ENCODE peak calls at places on chromosomes 2 and 18, in ten cellular contexts. One of them, this sample, is unnamed.
A peak's percentile ranks its signal among the peaks of the same experiment; 100 is the strongest.

GRCh38 chr2:131030478-131030971 is 62.7 kb downstream of the FAM168B start:
- DNase-seq in H1: no peak
- DNase-seq in pancreas: no peak
- DNase-seq in HFFc6: no peak
- DNase-seq in right atrium auricular region: peak; percentile 56
- DNase-seq in CD4-positive, alpha-beta T cell: no peak
- DNase-seq in HepG2: no peak
- DNase-seq in IMR-90: no peak
- DNase-seq in fibroblast of mammary gland: no peak
- DNase-seq in neural progenitor cell: no peak
- DNase-seq in this sample: no peak

GRCh38 chr2:71831208-71831577 is 316.5 kb downstream of the CYP26B1 start:
- DNase-seq in neural progenitor cell: no peak
- DNase-seq in H1: no peak
- DNase-seq in fibroblast of mammary gland: peak; percentile 76
- DNase-seq in IMR-90: peak; percentile 80
- DNase-seq in HepG2: no peak
- DNase-seq in CD4-positive, alpha-beta T cell: no peak
- DNase-seq in pancreas: no peak
- DNase-seq in right atrium auricular region: peak; percentile 67
- DNase-seq in HFFc6: peak; percentile 93
- DNase-seq in this sample: no peak

GRCh38 chr2:162210385-162210784 is 32.9 kb downstream of the FAP start:
- DNase-seq in neural progenitor cell: no peak
- DNase-seq in IMR-90: peak; percentile 82
- DNase-seq in pancreas: no peak
- DNase-seq in HepG2: no peak
- DNase-seq in CD4-positive, alpha-beta T cell: no peak
- DNase-seq in H1: no peak
- DNase-seq in right atrium auricular region: no peak
- DNase-seq in HFFc6: no peak
- DNase-seq in fibroblast of mammary gland: peak; percentile 53
- DNase-seq in this sample: no peak

GRCh38 chr2:64273524-64274398 is 129.5 kb upstream of the PELI1 start:
- DNase-seq in HFFc6: peak; percentile 91
- DNase-seq in fibroblast of mammary gland: peak; percentile 97
- DNase-seq in right atrium auricular region: peak; percentile 76
- DNase-seq in H1: no peak
- DNase-seq in HepG2: peak; percentile 25
- DNase-seq in neural progenitor cell: no peak
- DNase-seq in pancreas: no peak
- DNase-seq in CD4-positive, alpha-beta T cell: no peak
- DNase-seq in IMR-90: peak; percentile 89
- DNase-seq in this sample: no peak

GRCh38 chr2:82968381-82968780 is 1490.7 kb downstream of the SUCLG1 start:
- DNase-seq in IMR-90: no peak
- DNase-seq in pancreas: no peak
- DNase-seq in HepG2: no peak
- DNase-seq in H1: no peak
- DNase-seq in right atrium auricular region: no peak
- DNase-seq in neural progenitor cell: no peak
- DNase-seq in HFFc6: peak; percentile 2
- DNase-seq in CD4-positive, alpha-beta T cell: no peak
- DNase-seq in fibroblast of mammary gland: no peak
- DNase-seq in this sample: no peak

GRCh38 chr2:21395366-21395765 is 271.6 kb downstream of the TDRD15 start:
- DNase-seq in HFFc6: no peak
- DNase-seq in pancreas: no peak
- DNase-seq in right atrium auricular region: no peak
- DNase-seq in CD4-positive, alpha-beta T cell: no peak
- DNase-seq in IMR-90: no peak
- DNase-seq in HepG2: peak; percentile 35
- DNase-seq in fibroblast of mammary gland: no peak
- DNase-seq in H1: no peak
- DNase-seq in neural progenitor cell: no peak
- DNase-seq in this sample: peak; percentile 6

GRCh38 chr18:70047931-70048603 is 100.4 kb upstream of the CD226 start:
- DNase-seq in HepG2: no peak
- DNase-seq in pancreas: no peak
- DNase-seq in HFFc6: peak; percentile 41
- DNase-seq in IMR-90: peak; percentile 36
- DNase-seq in CD4-positive, alpha-beta T cell: no peak
- DNase-seq in right atrium auricular region: no peak
- DNase-seq in fibroblast of mammary gland: peak; percentile 80
- DNase-seq in neural progenitor cell: no peak
- DNase-seq in H1: no peak
- DNase-seq in this sample: no peak

GRCh38 chr18:61797691-61798590 is 94.9 kb downstream of the RNF152 start:
- DNase-seq in H1: no peak
- DNase-seq in CD4-positive, alpha-beta T cell: no peak
- DNase-seq in neural progenitor cell: no peak
- DNase-seq in IMR-90: no peak
- DNase-seq in HepG2: no peak
- DNase-seq in HFFc6: no peak
- DNase-seq in right atrium auricular region: no peak
- DNase-seq in pancreas: no peak
- DNase-seq in fibroblast of mammary gland: no peak
- DNase-seq in this sample: no peak

GRCh38 chr2:88350262-88350640 is 102.2 kb downstream of the FOXI3 start:
- DNase-seq in neural progenitor cell: peak; percentile 22
- DNase-seq in pancreas: peak; percentile 55
- DNase-seq in H1: no peak
- DNase-seq in IMR-90: no peak
- DNase-seq in CD4-positive, alpha-beta T cell: no peak
- DNase-seq in right atrium auricular region: no peak
- DNase-seq in fibroblast of mammary gland: no peak
- DNase-seq in HepG2: no peak
- DNase-seq in HFFc6: no peak
- DNase-seq in this sample: no peak

GRCh38 chr2:88345842-88346241 is 106.7 kb downstream of the FOXI3 start:
- DNase-seq in right atrium auricular region: no peak
- DNase-seq in HFFc6: no peak
- DNase-seq in HepG2: no peak
- DNase-seq in CD4-positive, alpha-beta T cell: no peak
- DNase-seq in fibroblast of mammary gland: no peak
- DNase-seq in H1: no peak
- DNase-seq in IMR-90: no peak
- DNase-seq in neural progenitor cell: peak; percentile 64
- DNase-seq in pancreas: no peak
- DNase-seq in this sample: no peak

GRCh38 chr2:88355486-88355885 is 97.0 kb downstream of the FOXI3 start:
- DNase-seq in HepG2: no peak
- DNase-seq in neural progenitor cell: peak; percentile 75
- DNase-seq in pancreas: no peak
- DNase-seq in fibroblast of mammary gland: no peak
- DNase-seq in right atrium auricular region: no peak
- DNase-seq in H1: no peak
- DNase-seq in HFFc6: no peak
- DNase-seq in CD4-positive, alpha-beta T cell: no peak
- DNase-seq in IMR-90: no peak
- DNase-seq in this sample: no peak

GRCh38 chr2:88350641-88351601 is 101.6 kb downstream of the FOXI3 start:
- DNase-seq in CD4-positive, alpha-beta T cell: peak; percentile 13
- DNase-seq in IMR-90: peak; percentile 12
- DNase-seq in right atrium auricular region: no peak
- DNase-seq in HFFc6: peak; percentile 1
- DNase-seq in HepG2: peak; percentile 27
- DNase-seq in H1: peak; percentile 96
- DNase-seq in neural progenitor cell: peak; percentile 84
- DNase-seq in fibroblast of mammary gland: peak; percentile 26
- DNase-seq in pancreas: peak; percentile 88
- DNase-seq in this sample: peak; percentile 59
- TF ChIP-seq CTCF in CD4-positive, alpha-beta T cell: peak; percentile 66
- TF ChIP-seq CTCF in IMR-90: peak; percentile 42
- TF ChIP-seq CTCF in right atrium auricular region: peak; percentile 43
- TF ChIP-seq CTCF in HFFc6: peak; percentile 75
- TF ChIP-seq CTCF in HepG2: peak; percentile 84
- TF ChIP-seq CTCF in H1: peak; percentile 84
- TF ChIP-seq CTCF in neural progenitor cell: peak; percentile 91
- TF ChIP-seq CTCF in fibroblast of mammary gland: peak; percentile 50
- TF ChIP-seq CTCF in pancreas: peak; percentile 77
- TF ChIP-seq CTCF in this sample: peak; percentile 64

GRCh38 chr18:4125939-4126250 is 329.2 kb downstream of the DLGAP1 start:
- DNase-seq in fibroblast of mammary gland: no peak
- DNase-seq in H1: no peak
- DNase-seq in IMR-90: no peak
- DNase-seq in HFFc6: no peak
- DNase-seq in pancreas: no peak
- DNase-seq in HepG2: no peak
- DNase-seq in right atrium auricular region: no peak
- DNase-seq in CD4-positive, alpha-beta T cell: no peak
- DNase-seq in neural progenitor cell: peak; percentile 37
- DNase-seq in this sample: no peak

GRCh38 chr18:4134691-4135090 is 320.4 kb downstream of the DLGAP1 start:
- DNase-seq in neural progenitor cell: peak; percentile 45
- DNase-seq in IMR-90: no peak
- DNase-seq in H1: no peak
- DNase-seq in right atrium auricular region: no peak
- DNase-seq in pancreas: no peak
- DNase-seq in HFFc6: no peak
- DNase-seq in HepG2: no peak
- DNase-seq in CD4-positive, alpha-beta T cell: no peak
- DNase-seq in fibroblast of mammary gland: no peak
- DNase-seq in this sample: no peak

GRCh38 chr18:4126939-4127338 is 328.2 kb downstream of the DLGAP1 start:
- DNase-seq in IMR-90: no peak
- DNase-seq in CD4-positive, alpha-beta T cell: no peak
- DNase-seq in right atrium auricular region: no peak
- DNase-seq in pancreas: no peak
- DNase-seq in fibroblast of mammary gland: no peak
- DNase-seq in neural progenitor cell: no peak
- DNase-seq in HepG2: no peak
- DNase-seq in H1: no peak
- DNase-seq in HFFc6: no peak
- DNase-seq in this sample: no peak

GRCh38 chr18:4125246-4125938 is 329.7 kb downstream of the DLGAP1 start:
- DNase-seq in right atrium auricular region: no peak
- DNase-seq in fibroblast of mammary gland: peak; percentile 92
- DNase-seq in HepG2: no peak
- DNase-seq in neural progenitor cell: peak; percentile 40
- DNase-seq in HFFc6: no peak
- DNase-seq in pancreas: no peak
- DNase-seq in H1: no peak
- DNase-seq in CD4-positive, alpha-beta T cell: no peak
- DNase-seq in IMR-90: no peak
- DNase-seq in this sample: no peak

DNA sequence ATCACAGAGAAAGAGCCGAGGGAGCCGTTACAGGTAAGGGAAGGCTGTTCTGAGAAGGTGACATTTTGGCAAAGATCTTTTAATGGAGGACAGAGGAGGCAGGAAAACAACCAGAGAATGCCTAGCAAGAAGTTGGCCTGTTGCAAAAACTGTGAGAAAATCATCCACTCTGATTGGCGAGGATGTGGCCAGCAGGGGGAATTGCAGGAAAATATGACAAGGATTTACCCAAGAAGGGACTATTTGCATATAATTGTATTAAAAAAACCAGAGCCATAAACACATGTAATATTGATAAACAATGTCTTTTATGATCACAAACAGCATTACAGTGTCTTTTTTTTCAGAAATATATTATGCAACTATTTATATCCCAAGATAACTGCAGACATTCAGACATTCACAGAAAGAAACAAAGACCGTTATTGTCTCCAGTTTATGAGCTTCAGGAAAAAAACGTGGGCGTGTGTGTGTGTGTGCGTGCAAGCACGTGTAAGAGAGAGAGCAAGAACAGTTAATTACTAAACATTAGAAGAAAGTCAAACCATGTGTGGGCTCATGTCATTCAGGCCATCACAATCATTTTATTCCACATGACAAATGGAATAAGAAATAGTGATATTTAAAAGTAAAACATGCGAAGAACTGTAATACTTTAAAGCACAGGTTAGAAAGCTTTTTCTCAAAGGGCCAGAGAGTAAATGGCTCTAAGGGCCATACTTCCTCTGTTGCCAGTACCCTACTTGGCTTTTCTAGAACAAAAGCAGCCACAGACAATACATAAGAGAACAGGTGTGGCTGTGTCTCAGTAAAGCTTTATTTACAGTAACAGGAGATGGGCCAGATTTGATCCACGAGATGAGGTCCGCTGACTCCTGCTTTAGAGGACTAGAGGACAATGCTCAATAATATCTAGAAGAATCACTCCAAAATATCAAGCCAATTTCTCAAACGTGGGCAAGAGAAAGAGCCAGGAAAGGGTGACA is 324.1 kb downstream of the DLGAP1 start:
- DNase-seq in CD4-positive, alpha-beta T cell: no peak
- DNase-seq in fibroblast of mammary gland: no peak
- DNase-seq in neural progenitor cell: no peak
- DNase-seq in H1: no peak
- DNase-seq in HepG2: no peak
- DNase-seq in IMR-90: no peak
- DNase-seq in pancreas: no peak
- DNase-seq in right atrium auricular region: no peak
- DNase-seq in HFFc6: no peak
- DNase-seq in this sample: no peak
- TF ChIP-seq CTCF in CD4-positive, alpha-beta T cell: no peak
- TF ChIP-seq CTCF in fibroblast of mammary gland: no peak
- TF ChIP-seq CTCF in neural progenitor cell: peak; percentile 21
- TF ChIP-seq CTCF in H1: no peak
- TF ChIP-seq CTCF in HepG2: no peak
- TF ChIP-seq CTCF in IMR-90: no peak
- TF ChIP-seq CTCF in pancreas: no peak
- TF ChIP-seq CTCF in right atrium auricular region: no peak
- TF ChIP-seq CTCF in HFFc6: peak; percentile 18
- TF ChIP-seq CTCF in this sample: no peak

GRCh38 chr18:63232826-63233225 is 86.7 kb downstream of the BCL2 start:
- DNase-seq in H1: no peak
- DNase-seq in CD4-positive, alpha-beta T cell: no peak
- DNase-seq in pancreas: no peak
- DNase-seq in HFFc6: no peak
- DNase-seq in HepG2: no peak
- DNase-seq in neural progenitor cell: no peak
- DNase-seq in right atrium auricular region: no peak
- DNase-seq in IMR-90: no peak
- DNase-seq in fibroblast of mammary gland: no peak
- DNase-seq in this sample: no peak

GRCh38 chr18:63236417-63236816 is 83.2 kb downstream of the BCL2 start:
- DNase-seq in HepG2: no peak
- DNase-seq in neural progenitor cell: no peak
- DNase-seq in IMR-90: no peak
- DNase-seq in HFFc6: no peak
- DNase-seq in H1: no peak
- DNase-seq in pancreas: no peak
- DNase-seq in fibroblast of mammary gland: no peak
- DNase-seq in CD4-positive, alpha-beta T cell: no peak
- DNase-seq in right atrium auricular region: no peak
- DNase-seq in this sample: no peak

GRCh38 chr18:63233334-63233733 is 86.2 kb downstream of the BCL2 start:
- DNase-seq in CD4-positive, alpha-beta T cell: no peak
- DNase-seq in neural progenitor cell: no peak
- DNase-seq in pancreas: no peak
- DNase-seq in HepG2: no peak
- DNase-seq in H1: no peak
- DNase-seq in HFFc6: no peak
- DNase-seq in fibroblast of mammary gland: no peak
- DNase-seq in IMR-90: no peak
- DNase-seq in right atrium auricular region: no peak
- DNase-seq in this sample: no peak

GRCh38 chr18:63234839-63235238 is 84.7 kb downstream of the BCL2 start:
- DNase-seq in CD4-positive, alpha-beta T cell: no peak
- DNase-seq in right atrium auricular region: no peak
- DNase-seq in pancreas: no peak
- DNase-seq in HFFc6: no peak
- DNase-seq in neural progenitor cell: no peak
- DNase-seq in fibroblast of mammary gland: no peak
- DNase-seq in H1: no peak
- DNase-seq in IMR-90: no peak
- DNase-seq in HepG2: no peak
- DNase-seq in this sample: no peak

DNA sequence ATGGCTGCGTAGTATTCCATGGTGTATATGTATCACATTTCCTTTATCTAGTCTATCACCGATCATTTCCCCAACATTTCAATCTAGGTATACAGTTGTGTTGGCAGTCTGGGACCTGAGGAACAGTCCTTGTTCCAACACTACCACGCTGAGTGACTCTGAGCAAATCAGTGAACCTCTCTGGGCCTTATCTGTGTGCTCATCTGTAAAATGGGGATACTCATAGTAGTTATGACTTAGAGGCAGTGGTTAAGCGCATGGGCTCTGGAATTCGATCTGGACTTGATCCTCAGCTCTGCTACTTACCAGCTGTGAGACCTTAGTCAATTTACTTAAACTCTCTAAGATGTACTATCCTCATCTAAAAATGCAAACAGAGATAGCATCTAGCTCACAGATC is 85.1 kb downstream of the BCL2 start:
- DNase-seq in HFFc6: no peak
- DNase-seq in HepG2: no peak
- DNase-seq in neural progenitor cell: no peak
- DNase-seq in pancreas: no peak
- DNase-seq in H1: no peak
- DNase-seq in right atrium auricular region: no peak
- DNase-seq in fibroblast of mammary gland: no peak
- DNase-seq in CD4-positive, alpha-beta T cell: no peak
- DNase-seq in IMR-90: no peak
- DNase-seq in this sample: no peak
- TF ChIP-seq CTCF in HFFc6: no peak
- TF ChIP-seq CTCF in HepG2: no peak
- TF ChIP-seq CTCF in neural progenitor cell: no peak
- TF ChIP-seq CTCF in pancreas: no peak
- TF ChIP-seq CTCF in H1: no peak
- TF ChIP-seq CTCF in right atrium auricular region: no peak
- TF ChIP-seq CTCF in fibroblast of mammary gland: no peak
- TF ChIP-seq CTCF in CD4-positive, alpha-beta T cell: no peak
- TF ChIP-seq CTCF in IMR-90: no peak
- TF ChIP-seq CTCF in this sample: no peak

DNA sequence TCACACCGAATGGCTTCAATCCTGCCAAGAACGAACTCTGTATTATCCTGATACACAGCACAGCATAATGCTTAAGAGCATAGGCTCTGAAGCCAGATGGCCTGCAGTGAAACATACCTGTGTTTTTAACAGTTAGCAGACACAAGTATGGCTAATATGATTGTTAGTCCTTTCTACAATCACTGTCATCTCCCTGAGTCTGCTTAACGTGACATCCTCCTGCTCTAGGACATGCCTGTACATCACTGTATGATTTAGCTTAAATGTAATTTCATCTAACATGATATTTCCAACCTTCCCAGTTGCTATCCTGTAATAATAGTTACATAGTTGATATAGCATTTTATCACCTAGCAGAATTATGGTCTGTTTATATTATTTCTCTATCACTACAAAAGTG is 669.5 kb downstream of the ERBB4 start:
- DNase-seq in right atrium auricular region: no peak
- DNase-seq in pancreas: no peak
- DNase-seq in CD4-positive, alpha-beta T cell: no peak
- DNase-seq in fibroblast of mammary gland: no peak
- DNase-seq in HepG2: no peak
- DNase-seq in HFFc6: no peak
- DNase-seq in H1: no peak
- DNase-seq in IMR-90: no peak
- DNase-seq in neural progenitor cell: no peak
- DNase-seq in this sample: no peak
- TF ChIP-seq CTCF in right atrium auricular region: no peak
- TF ChIP-seq CTCF in pancreas: no peak
- TF ChIP-seq CTCF in CD4-positive, alpha-beta T cell: no peak
- TF ChIP-seq CTCF in fibroblast of mammary gland: no peak
- TF ChIP-seq CTCF in HepG2: no peak
- TF ChIP-seq CTCF in HFFc6: no peak
- TF ChIP-seq CTCF in H1: no peak
- TF ChIP-seq CTCF in IMR-90: no peak
- TF ChIP-seq CTCF in neural progenitor cell: no peak
- TF ChIP-seq CTCF in this sample: no peak